ENCODE peak calls at places on chromosomes 1 and 21, in six cellular contexts. L, P, Q, X, N and C are unnamed samples.

GRCh38 chr1:41468082-41468762 is 16.3 kb downstream of the EDN2 start:
- DNase-seq in Q (no peak), P (no peak), N (no peak), L (no peak), X (no peak), C (no peak)

GRCh38 chr1:9689011-9689706 is 37.6 kb downstream of the PIK3CD start:
- DNase-seq in Q (peak), N (peak), L (peak), P (peak), X (peak), C (peak)

GRCh38 chr1:1433804-1434130 is 1.7 kb upstream of the VWA1 start:
- DNase-seq in P (no peak), N (peak), X (no peak), Q (no peak), L (peak), C (peak)

GRCh38 chr1:77538956-77539509 is 143.4 kb downstream of the ZZZ3 start:
- DNase-seq in X (no peak), P (no peak), Q (no peak), L (peak), N (peak), C (peak)

GRCh38 chr1:111406325-111406768 is 21.2 kb downstream of the OVGP1 start:
- DNase-seq in L (peak), N (no peak), X (no peak), Q (no peak), P (no peak), C (no peak)

GRCh38 chr21:43345746-43346409 is 81.1 kb downstream of the SIK1 start:
- DNase-seq in X (no peak), N (peak), L (peak), Q (no peak), P (no peak), C (peak)

GRCh38 chr1:208944981-208945451 is 638.5 kb upstream of the CAMK1G start:
- DNase-seq in P (no peak), X (no peak), L (no peak), N (no peak), Q (no peak), C (no peak)

GRCh38 chr1:179169616-179170467 is 59.6 kb downstream of the ABL2 start:
- DNase-seq in X (no peak), P (no peak), Q (no peak), N (no peak), L (peak), C (peak)

GRCh38 chr21:33229099-33229775 is 501 bp upstream of the IFNAR2 start:
- DNase-seq in L (no peak), X (no peak), N (peak), Q (no peak), P (no peak), C (no peak)

GRCh38 chr1:151579436-151580225 is 32.2 kb upstream of the SNX27 start:
- DNase-seq in L (peak), X (no peak), Q (no peak), N (peak), P (no peak), C (peak)

GRCh38 chr1:50605186-50605875 is 182.1 kb upstream of the DMRTA2 start:
- DNase-seq in N (no peak), L (peak), X (no peak), Q (peak), P (no peak), C (peak)

GRCh38 chr1:119948342-119949214 is 52.3 kb upstream of the ADAM30 start:
- DNase-seq in N (peak), X (peak), L (peak), P (peak), Q (peak), C (peak)

GRCh38 chr1:93616996-93617669 is 64.5 kb downstream of the BCAR3 start:
- DNase-seq in N (no peak), Q (no peak), X (no peak), L (no peak), P (no peak), C (peak)

GRCh38 chr1:8747879-8748825 is 69.3 kb downstream of the RERE start:
- DNase-seq in X (no peak), Q (no peak), L (peak), N (peak), P (no peak), C (no peak)

GRCh38 chr1:234327577-234328164 is 45.6 kb upstream of the COA6 start:
- DNase-seq in N (no peak), X (no peak), Q (no peak), P (no peak), L (no peak), C (no peak)

GRCh38 chr21:36753556-36753955 is 54.6 kb downstream of the SIM2 start:
- DNase-seq in N (no peak), P (no peak), Q (no peak), L (peak), X (no peak), C (peak)

GRCh38 chr1:160146107-160146506 is 5.3 kb upstream of the ATP1A4 start:
- DNase-seq in N (no peak), Q (no peak), P (no peak), L (no peak), X (no peak), C (no peak)

GRCh38 chr1:154318386-154318785 is 2.5 kb upstream of the AQP10 start:
- DNase-seq in P (no peak), X (no peak), Q (no peak), L (no peak), N (peak), C (no peak)

GRCh38 chr1:100627018-100627716 is 89.2 kb downstream of the GPR88 start:
- DNase-seq in Q (no peak), N (peak), P (no peak), L (peak), X (no peak), C (no peak)

GRCh38 chr1:150528196-150528595 is 12.6 kb downstream of the FALEC start:
- DNase-seq in Q (no peak), L (peak), P (no peak), N (no peak), X (no peak), C (peak)

GRCh38 chr1:118185083-118185899 is at the start of gene SPAG17:
- DNase-seq in L (peak), X (peak), N (peak), P (peak), Q (peak), C (peak)

DNA sequence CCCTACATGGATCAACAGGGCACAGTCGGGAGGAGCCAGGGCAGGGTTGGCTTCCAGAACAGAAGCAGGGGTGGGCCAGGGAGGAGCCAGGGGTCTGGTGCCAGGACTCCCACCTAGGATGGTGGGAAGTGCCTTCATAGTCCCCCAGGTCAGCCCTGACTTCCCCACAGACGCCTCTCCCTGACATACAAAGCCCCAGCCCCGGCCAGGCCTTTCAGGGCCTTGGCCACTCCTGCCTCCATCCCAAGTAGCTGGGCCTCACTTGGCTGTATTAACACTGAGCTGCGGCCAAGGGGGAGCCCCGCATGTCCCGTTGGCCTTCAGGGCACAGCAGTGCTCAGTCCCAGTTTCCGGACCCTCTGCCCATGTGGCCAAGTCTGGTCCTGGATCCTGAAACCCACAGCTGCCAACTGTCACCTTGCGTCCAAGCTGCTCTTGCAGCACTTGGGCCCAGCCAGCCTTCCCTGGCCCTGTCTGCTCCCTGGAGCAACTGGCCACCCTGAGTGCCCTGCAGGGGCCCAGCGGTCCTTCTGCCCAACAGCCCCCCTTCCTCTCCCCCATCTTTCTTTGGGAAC is 627.8 kb downstream of the MATN1 start:
- DNase-seq in N (no peak), Q (no peak), L (no peak), X (no peak), P (no peak), C (no peak)
- H4K91ac ChIP-seq in N (no peak), Q (no peak), L (no peak), X (no peak), P (no peak), C (no peak)

GRCh38 chr1:71651229-71651628 is 570.4 kb upstream of the ZRANB2 start:
- DNase-seq in N (no peak), X (no peak), Q (no peak), P (no peak), L (no peak), C (no peak)
- H4K91ac ChIP-seq in N (no peak), X (no peak), Q (no peak), P (no peak), L (no peak), C (no peak)

DNA sequence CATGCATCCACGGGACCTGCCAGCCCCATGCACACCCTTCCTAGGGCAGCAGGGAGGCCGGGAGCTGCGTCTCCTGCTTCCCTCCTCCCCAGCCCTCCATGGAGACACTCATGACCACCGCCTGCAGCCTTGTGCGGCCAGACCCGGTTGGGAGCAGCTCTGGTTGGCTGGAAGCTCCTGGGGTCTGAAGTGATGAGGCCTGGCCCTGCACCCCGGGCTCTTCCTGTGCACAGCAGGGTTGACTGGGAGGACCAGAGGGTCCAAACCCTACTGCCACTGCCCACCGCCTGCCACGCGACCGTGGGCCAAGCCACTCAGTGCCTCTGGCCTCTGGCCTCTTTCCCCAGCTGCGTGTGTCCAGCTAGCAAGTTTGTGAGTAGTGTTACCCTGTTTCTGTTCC is 111.1 kb upstream of the COL6A1 start:
- DNase-seq in L (no peak), X (no peak), Q (peak), P (no peak), N (no peak), C (no peak)
- H4K91ac ChIP-seq in L (peak), X (no peak), Q (no peak), P (peak), N (no peak), C (peak)

DNA sequence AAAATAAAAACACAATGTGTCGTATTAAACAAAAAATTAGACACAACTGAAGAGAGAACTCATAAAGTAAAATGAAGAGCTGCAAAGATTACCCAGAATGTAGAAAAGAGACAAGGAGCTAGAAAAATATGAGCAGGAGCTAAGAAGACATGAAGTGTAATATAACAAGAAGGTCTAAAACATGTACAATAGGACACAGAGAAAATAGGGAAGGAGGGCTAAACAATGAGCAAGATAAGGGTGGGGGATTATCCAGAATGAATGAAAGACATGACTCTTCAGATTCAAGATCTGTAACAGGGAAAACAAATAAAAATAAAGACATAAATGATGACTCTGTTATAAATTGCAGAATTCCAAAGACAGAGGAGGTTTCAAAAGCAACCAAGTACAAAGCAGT is 38.3 kb downstream of the PRDM15 start:
- DNase-seq in X (no peak), N (no peak), P (no peak), L (no peak), Q (no peak), C (no peak)
- H4K91ac ChIP-seq in X (no peak), N (no peak), P (no peak), L (no peak), Q (no peak), C (no peak)